ENCODE peak calls at places on chromosomes 2 and 18, in five cellular contexts. One of them, this sample, is unnamed.
A peak's percentile ranks its signal among the peaks of the same experiment; 100 is the strongest.

GRCh38 chr2:112686348-112687217 is 34.2 kb upstream of the NT5DC4 start:
- DNase-seq in CD8-positive, alpha-beta T cell: no peak
- DNase-seq in right atrium auricular region: no peak
- DNase-seq in right cardiac atrium: no peak
- DNase-seq in IMR-90: no peak
- DNase-seq in this sample: no peak

GRCh38 chr2:187187521-187187920 is 260.5 kb downstream of the CALCRL start:
- DNase-seq in CD8-positive, alpha-beta T cell: no peak
- DNase-seq in right atrium auricular region: no peak
- DNase-seq in right cardiac atrium: no peak
- DNase-seq in IMR-90: no peak
- DNase-seq in this sample: no peak

GRCh38 chr18:26301681-26302080 is 75.4 kb downstream of the TAF4B start:
- DNase-seq in CD8-positive, alpha-beta T cell: no peak
- DNase-seq in right atrium auricular region: no peak
- DNase-seq in right cardiac atrium: no peak
- DNase-seq in IMR-90: no peak
- DNase-seq in this sample: no peak

GRCh38 chr2:220469201-220469600 is 841.8 kb downstream of the SLC4A3 start:
- DNase-seq in CD8-positive, alpha-beta T cell: no peak
- DNase-seq in right atrium auricular region: no peak
- DNase-seq in right cardiac atrium: no peak
- DNase-seq in IMR-90: peak; percentile 80
- DNase-seq in this sample: no peak

GRCh38 chr2:31888550-31888949 is 122.3 kb downstream of the MEMO1 start:
- DNase-seq in CD8-positive, alpha-beta T cell: no peak
- DNase-seq in right atrium auricular region: no peak
- DNase-seq in right cardiac atrium: no peak
- DNase-seq in IMR-90: peak; percentile 6
- DNase-seq in this sample: no peak

GRCh38 chr2:187232749-187233148 is 215.3 kb downstream of the CALCRL start:
- DNase-seq in CD8-positive, alpha-beta T cell: no peak
- DNase-seq in right atrium auricular region: no peak
- DNase-seq in right cardiac atrium: no peak
- DNase-seq in IMR-90: no peak
- DNase-seq in this sample: no peak

GRCh38 chr2:63710732-63711131 is 122.0 kb downstream of the MDH1 start:
- DNase-seq in CD8-positive, alpha-beta T cell: no peak
- DNase-seq in right atrium auricular region: no peak
- DNase-seq in right cardiac atrium: no peak
- DNase-seq in IMR-90: no peak
- DNase-seq in this sample: no peak

GRCh38 chr2:3483986-3484960 is 35.1 kb downstream of the ADI1 start:
- DNase-seq in CD8-positive, alpha-beta T cell: no peak
- DNase-seq in right atrium auricular region: no peak
- DNase-seq in right cardiac atrium: no peak
- DNase-seq in IMR-90: no peak
- DNase-seq in this sample: no peak

GRCh38 chr2:54725343-54726099 is 2.1 kb downstream of the EML6 start:
- DNase-seq in CD8-positive, alpha-beta T cell: no peak
- DNase-seq in right atrium auricular region: no peak
- DNase-seq in right cardiac atrium: no peak
- DNase-seq in IMR-90: no peak
- DNase-seq in this sample: no peak

GRCh38 chr18:23949863-23950262 is 64.7 kb upstream of the TTC39C start:
- DNase-seq in CD8-positive, alpha-beta T cell: no peak
- DNase-seq in right atrium auricular region: no peak
- DNase-seq in right cardiac atrium: no peak
- DNase-seq in IMR-90: no peak
- DNase-seq in this sample: no peak

GRCh38 chr2:39128919-39129391 is 8.1 kb upstream of the SOS1 start:
- DNase-seq in CD8-positive, alpha-beta T cell: peak; percentile 48
- DNase-seq in right atrium auricular region: no peak
- DNase-seq in right cardiac atrium: no peak
- DNase-seq in IMR-90: no peak
- DNase-seq in this sample: peak; percentile 50

GRCh38 chr2:119552902-119553301 is 8.7 kb downstream of the CFAP221 start:
- DNase-seq in CD8-positive, alpha-beta T cell: no peak
- DNase-seq in right atrium auricular region: no peak
- DNase-seq in right cardiac atrium: no peak
- DNase-seq in IMR-90: no peak
- DNase-seq in this sample: no peak

GRCh38 chr2:12619975-12620374 is 96.8 kb upstream of the TRIB2 start:
- DNase-seq in CD8-positive, alpha-beta T cell: no peak
- DNase-seq in right atrium auricular region: no peak
- DNase-seq in right cardiac atrium: peak; percentile 42
- DNase-seq in IMR-90: peak; percentile 92
- DNase-seq in this sample: no peak

DNA sequence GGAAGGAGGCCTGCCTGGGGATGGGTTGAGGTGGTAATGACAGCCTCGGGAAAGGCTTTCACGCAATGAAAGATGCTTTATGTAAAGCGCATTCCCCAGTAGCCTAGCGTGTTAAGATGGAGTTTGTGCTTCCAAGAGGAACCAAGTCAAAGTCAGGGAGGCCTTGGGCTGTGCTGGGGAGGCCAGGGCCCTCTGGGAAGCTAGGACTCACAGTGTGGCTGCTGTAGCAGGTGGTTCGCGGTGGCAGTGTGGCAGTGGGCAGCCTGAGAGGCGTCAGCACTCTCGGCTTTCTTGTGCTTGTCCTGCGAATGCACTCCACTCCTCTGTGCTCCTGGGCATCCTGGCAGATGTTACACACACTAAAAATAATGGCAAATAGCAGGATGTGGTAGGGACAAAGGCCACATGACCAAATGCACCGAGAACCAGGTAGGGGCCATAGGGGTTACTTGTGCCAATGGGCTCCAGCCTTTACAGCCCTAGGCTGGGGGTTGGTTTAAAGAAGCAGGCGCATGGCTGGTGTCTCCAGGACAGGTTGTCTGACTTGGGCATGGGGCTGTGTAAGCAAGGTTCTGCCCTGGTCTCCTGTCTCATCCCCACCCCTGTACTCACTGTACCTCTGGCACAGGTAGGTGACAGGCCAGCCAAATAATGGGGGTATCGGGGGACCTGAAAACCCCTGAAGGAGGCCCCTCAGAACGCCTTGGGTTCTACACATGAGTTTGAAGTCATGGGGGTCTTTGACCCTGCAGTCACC is 154.4 kb upstream of the TWIST2 start:
- DNase-seq in CD8-positive, alpha-beta T cell: no peak
- DNase-seq in right atrium auricular region: no peak
- DNase-seq in right cardiac atrium: no peak
- DNase-seq in IMR-90: no peak
- DNase-seq in this sample: no peak
- H3K27me3 ChIP-seq in CD8-positive, alpha-beta T cell: no peaks in the 10 kb centered on the region
- H3K27me3 ChIP-seq in right atrium auricular region: no peaks in the 10 kb centered on the region
- H3K27me3 ChIP-seq in right cardiac atrium: no peaks in the 10 kb centered on the region
- H3K27me3 ChIP-seq in IMR-90: no peaks in the 10 kb centered on the region
- H3K27me3 ChIP-seq in this sample: no peaks in the 10 kb centered on the region

DNA sequence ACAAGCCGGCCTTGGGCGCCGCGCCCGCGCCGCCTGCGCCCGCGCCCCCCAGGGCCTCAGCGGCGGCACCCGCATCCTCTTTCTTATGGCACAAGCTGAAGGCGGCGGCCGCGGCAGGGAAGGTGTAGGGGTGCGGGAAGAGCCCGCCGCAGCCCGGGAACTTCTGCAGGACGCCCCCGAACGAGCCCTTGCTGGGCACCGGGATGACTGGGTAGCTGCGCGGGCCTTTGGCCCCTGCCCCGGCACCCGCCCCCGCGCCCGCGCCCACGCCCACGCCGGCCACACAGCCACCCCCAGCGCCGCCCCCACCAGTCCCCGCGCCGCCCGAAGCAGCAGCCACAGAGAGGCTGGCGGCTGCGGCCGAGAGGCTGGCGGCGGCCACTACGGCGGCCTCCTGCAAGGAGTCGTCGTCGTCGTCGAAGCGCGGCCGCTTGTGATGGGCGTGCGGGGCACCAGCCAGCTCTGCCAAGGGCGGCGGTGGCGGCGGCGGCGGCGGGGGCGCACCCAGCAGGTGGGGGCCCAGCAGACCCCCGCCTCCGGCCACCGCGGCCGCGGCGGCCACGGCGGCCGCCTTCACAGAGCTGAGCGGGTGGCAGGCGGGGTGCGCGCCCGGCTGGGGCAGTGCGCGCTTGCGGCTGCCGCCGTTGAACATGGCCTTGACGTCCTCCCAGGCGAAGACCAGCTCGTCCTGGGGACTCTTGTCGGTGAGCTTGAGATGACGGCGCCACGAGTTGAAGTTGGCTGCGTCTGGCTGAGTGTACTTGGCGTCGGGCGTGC is 3.4 kb downstream of the SKOR2 start:
- DNase-seq in CD8-positive, alpha-beta T cell: no peak
- DNase-seq in right atrium auricular region: no peak
- DNase-seq in right cardiac atrium: no peak
- DNase-seq in IMR-90: no peak
- DNase-seq in this sample: no peak
- H3K27me3 ChIP-seq in CD8-positive, alpha-beta T cell: peaks cover 9% of the 10 kb centered on the region
- H3K27me3 ChIP-seq in right atrium auricular region: peaks cover 45% of the 10 kb centered on the region
- H3K27me3 ChIP-seq in right cardiac atrium: no peaks in the 10 kb centered on the region
- H3K27me3 ChIP-seq in IMR-90: peaks cover 57% of the 10 kb centered on the region
- H3K27me3 ChIP-seq in this sample: peaks cover 80% of the 10 kb centered on the region

GRCh38 chr2:19815746-19816145 is 86.0 kb downstream of the TTC32 start:
- DNase-seq in CD8-positive, alpha-beta T cell: no peak
- DNase-seq in right atrium auricular region: no peak
- DNase-seq in right cardiac atrium: no peak
- DNase-seq in IMR-90: peak; percentile 63
- DNase-seq in this sample: no peak
- H3K27me3 ChIP-seq in CD8-positive, alpha-beta T cell: no peaks in the 10 kb centered on the region
- H3K27me3 ChIP-seq in right atrium auricular region: no peaks in the 10 kb centered on the region
- H3K27me3 ChIP-seq in right cardiac atrium: no peaks in the 10 kb centered on the region
- H3K27me3 ChIP-seq in IMR-90: no peaks in the 10 kb centered on the region
- H3K27me3 ChIP-seq in this sample: no peaks in the 10 kb centered on the region

GRCh38 chr2:218985325-218986091 is 524 bp upstream of the FEV start:
- DNase-seq in CD8-positive, alpha-beta T cell: no peak
- DNase-seq in right atrium auricular region: no peak
- DNase-seq in right cardiac atrium: no peak
- DNase-seq in IMR-90: no peak
- DNase-seq in this sample: no peak

GRCh38 chr2:218983971-218984238 is 1.1 kb downstream of the FEV start:
- DNase-seq in CD8-positive, alpha-beta T cell: no peak
- DNase-seq in right atrium auricular region: no peak
- DNase-seq in right cardiac atrium: no peak
- DNase-seq in IMR-90: no peak
- DNase-seq in this sample: no peak

GRCh38 chr2:218985021-218985324 is at the start of gene FEV:
- DNase-seq in CD8-positive, alpha-beta T cell: no peak
- DNase-seq in right atrium auricular region: no peak
- DNase-seq in right cardiac atrium: no peak
- DNase-seq in IMR-90: no peak
- DNase-seq in this sample: no peak

GRCh38 chr2:218983263-218983970 is 1.6 kb downstream of the FEV start:
- DNase-seq in CD8-positive, alpha-beta T cell: no peak
- DNase-seq in right atrium auricular region: no peak
- DNase-seq in right cardiac atrium: no peak
- DNase-seq in IMR-90: no peak
- DNase-seq in this sample: no peak

GRCh38 chr2:218984239-218985020 is 554 bp downstream of the FEV start:
- DNase-seq in CD8-positive, alpha-beta T cell: no peak
- DNase-seq in right atrium auricular region: no peak
- DNase-seq in right cardiac atrium: peak; percentile 53
- DNase-seq in IMR-90: no peak
- DNase-seq in this sample: no peak
- H3K27me3 ChIP-seq in CD8-positive, alpha-beta T cell: peaks cover 62% of the 10 kb centered on the region
- H3K27me3 ChIP-seq in right atrium auricular region: peaks cover 84% of the 10 kb centered on the region
- H3K27me3 ChIP-seq in right cardiac atrium: no peaks in the 10 kb centered on the region
- H3K27me3 ChIP-seq in IMR-90: peaks cover 84% of the 10 kb centered on the region
- H3K27me3 ChIP-seq in this sample: peaks cover 91% of the 10 kb centered on the region

GRCh38 chr2:16012029-16012596 is 71.8 kb downstream of the MYCN start:
- DNase-seq in CD8-positive, alpha-beta T cell: no peak
- DNase-seq in right atrium auricular region: no peak
- DNase-seq in right cardiac atrium: no peak
- DNase-seq in IMR-90: no peak
- DNase-seq in this sample: no peak

GRCh38 chr2:16011621-16011960 is 71.2 kb downstream of the MYCN start:
- DNase-seq in CD8-positive, alpha-beta T cell: no peak
- DNase-seq in right atrium auricular region: no peak
- DNase-seq in right cardiac atrium: no peak
- DNase-seq in IMR-90: no peak
- DNase-seq in this sample: no peak

GRCh38 chr2:16010011-16010410 is 69.7 kb downstream of the MYCN start:
- DNase-seq in CD8-positive, alpha-beta T cell: no peak
- DNase-seq in right atrium auricular region: no peak
- DNase-seq in right cardiac atrium: no peak
- DNase-seq in IMR-90: no peak
- DNase-seq in this sample: no peak

GRCh38 chr2:16009560-16009959 is 69.2 kb downstream of the MYCN start:
- DNase-seq in CD8-positive, alpha-beta T cell: no peak
- DNase-seq in right atrium auricular region: no peak
- DNase-seq in right cardiac atrium: no peak
- DNase-seq in IMR-90: no peak
- DNase-seq in this sample: no peak

GRCh38 chr2:16010951-16011620 is 70.7 kb downstream of the MYCN start:
- DNase-seq in CD8-positive, alpha-beta T cell: no peak
- DNase-seq in right atrium auricular region: no peak
- DNase-seq in right cardiac atrium: no peak
- DNase-seq in IMR-90: no peak
- DNase-seq in this sample: no peak
- H3K27me3 ChIP-seq in CD8-positive, alpha-beta T cell: no peaks in the 10 kb centered on the region
- H3K27me3 ChIP-seq in right atrium auricular region: no peaks in the 10 kb centered on the region
- H3K27me3 ChIP-seq in right cardiac atrium: no peaks in the 10 kb centered on the region
- H3K27me3 ChIP-seq in IMR-90: no peaks in the 10 kb centered on the region
- H3K27me3 ChIP-seq in this sample: peaks cover 30% of the 10 kb centered on the region

DNA sequence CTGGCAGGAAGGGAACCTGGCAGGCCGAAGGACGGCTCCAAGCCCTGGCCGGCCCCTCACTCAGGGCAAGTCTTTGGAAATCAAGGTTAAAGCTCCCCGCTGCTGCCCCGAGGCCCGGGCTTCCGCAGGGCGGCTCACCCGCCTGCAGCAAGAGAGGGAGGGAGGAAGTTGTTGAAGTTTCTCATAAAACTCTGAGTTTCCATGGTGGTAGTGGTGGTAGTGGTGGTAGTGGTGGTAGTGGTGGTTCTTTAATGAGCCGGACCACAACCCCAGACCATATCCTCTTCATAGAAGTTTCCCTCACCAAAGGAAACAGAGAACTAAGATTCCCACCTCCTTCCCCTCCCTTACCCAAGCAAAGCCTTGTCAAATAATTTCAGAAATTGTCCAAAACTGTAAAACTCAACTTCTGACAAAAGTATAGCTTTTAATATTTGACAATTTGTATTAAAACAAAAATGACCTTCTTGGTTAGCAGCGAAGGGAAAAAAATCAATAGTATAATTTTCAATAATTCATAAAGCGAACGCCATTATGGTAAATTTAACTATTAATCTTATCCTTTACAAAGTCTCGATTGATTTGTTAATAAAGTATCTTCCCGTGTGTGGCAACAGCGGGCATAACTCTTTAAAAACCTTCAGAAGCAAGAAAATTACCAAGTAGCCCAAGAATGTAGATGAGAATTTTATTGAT is 1.5 kb upstream of the HOXD10 start:
- DNase-seq in CD8-positive, alpha-beta T cell: no peak
- DNase-seq in right atrium auricular region: no peak
- DNase-seq in right cardiac atrium: no peak
- DNase-seq in IMR-90: no peak
- DNase-seq in this sample: no peak
- H3K27me3 ChIP-seq in CD8-positive, alpha-beta T cell: peaks cover 85% of the 10 kb centered on the region
- H3K27me3 ChIP-seq in right atrium auricular region: peaks cover 91% of the 10 kb centered on the region
- H3K27me3 ChIP-seq in right cardiac atrium: peaks cover 7% of the 10 kb centered on the region
- H3K27me3 ChIP-seq in IMR-90: peaks cover 91% of the 10 kb centered on the region
- H3K27me3 ChIP-seq in this sample: peaks cover 99% of the 10 kb centered on the region

GRCh38 chr2:100121124-100121718 is 21.2 kb downstream of the AFF3 start:
- DNase-seq in CD8-positive, alpha-beta T cell: no peak
- DNase-seq in right atrium auricular region: no peak
- DNase-seq in right cardiac atrium: no peak
- DNase-seq in IMR-90: no peak
- DNase-seq in this sample: no peak
- H3K27me3 ChIP-seq in CD8-positive, alpha-beta T cell: no peaks in the 10 kb centered on the region
- H3K27me3 ChIP-seq in right atrium auricular region: no peaks in the 10 kb centered on the region
- H3K27me3 ChIP-seq in right cardiac atrium: no peaks in the 10 kb centered on the region
- H3K27me3 ChIP-seq in IMR-90: no peaks in the 10 kb centered on the region
- H3K27me3 ChIP-seq in this sample: no peaks in the 10 kb centered on the region

GRCh38 chr2:86240251-86240650 is 41.0 kb downstream of the MRPL35 start:
- DNase-seq in CD8-positive, alpha-beta T cell: no peak
- DNase-seq in right atrium auricular region: no peak
- DNase-seq in right cardiac atrium: no peak
- DNase-seq in IMR-90: no peak
- DNase-seq in this sample: no peak
- H3K27me3 ChIP-seq in CD8-positive, alpha-beta T cell: no peaks in the 10 kb centered on the region
- H3K27me3 ChIP-seq in right atrium auricular region: no peaks in the 10 kb centered on the region
- H3K27me3 ChIP-seq in right cardiac atrium: no peaks in the 10 kb centered on the region
- H3K27me3 ChIP-seq in IMR-90: peaks cover 39% of the 10 kb centered on the region
- H3K27me3 ChIP-seq in this sample: no peaks in the 10 kb centered on the region